ENCODE peak calls at places on chromosome 1, in seven cellular contexts. X, T, H, O, B, I and E are unnamed samples.
A peak's percentile ranks its signal among the peaks of the same experiment; 100 is the strongest.

GRCh38 chr1:51699376-51699775 is 82.5 kb downstream of the OSBPL9 start:
- DNase-seq in X (no peak), O (no peak), H (no peak), I (no peak), T (no peak), B (no peak), E (no peak)

GRCh38 chr1:87144546-87144945 is 184.1 kb upstream of the LMO4 start:
- DNase-seq in T (no peak), O (no peak), I (no peak), H (no peak), X (no peak), B (no peak), E (no peak)

GRCh38 chr1:28127617-28128257 is 39.3 kb upstream of the EYA3 start:
- DNase-seq in H (no peak), X (no peak), B (no peak), I (no peak), T (no peak), O (no peak), E (no peak)

GRCh38 chr1:110003747-110004428 is 19.3 kb downstream of the AHCYL1 start:
- DNase-seq in H (peak; percentile 69), I (no peak), T (peak; percentile 51), B (no peak), O (peak; percentile 43), X (peak; percentile 54), E (peak; percentile 67)

GRCh38 chr1:25817840-25818501 is 1.8 kb upstream of the MTFR1L start:
- DNase-seq in I (no peak), T (no peak), X (no peak), O (no peak), H (peak; percentile 84), B (no peak), E (peak; percentile 23)

GRCh38 chr1:15132961-15133360 is 20.6 kb upstream of the TMEM51 start:
- DNase-seq in H (no peak), X (no peak), B (no peak), I (no peak), O (no peak), T (no peak), E (peak; percentile 18)

GRCh38 chr1:100414693-100415092 is 62.4 kb downstream of the CDC14A start:
- DNase-seq in O (no peak), H (no peak), X (no peak), I (no peak), B (no peak), T (no peak), E (peak; percentile 63)

GRCh38 chr1:28199328-28200233 is 23.1 kb upstream of the PTAFR start:
- DNase-seq in B (no peak), T (peak; percentile 58), O (no peak), X (peak; percentile 97), I (peak; percentile 68), H (no peak), E (no peak)

GRCh38 chr1:182035097-182035770 is 26.3 kb downstream of the ZNF648 start:
- DNase-seq in B (no peak), T (peak; percentile 28), X (no peak), O (no peak), I (no peak), H (no peak), E (peak; percentile 19)

GRCh38 chr1:165497444-165498013 is 46.3 kb upstream of the LRRC52 start:
- DNase-seq in B (no peak), O (no peak), X (no peak), H (no peak), T (no peak), I (no peak), E (no peak)